ENCODE peak calls at places on chromosomes 6 and 20, in six cellular contexts. F is stromal cell of bone marrow; Q is activated CD8-positive, alpha-beta T cell treated with anti-CD3 and anti-CD28 coated beads, Interleukin-2, amount 10 ng/mL, durations not matched to agents 7 days and 5 days; L is EH; Y is upper lobe of right lung; X is right cardiac atrium. M is an unnamed sample.

GRCh38 chr20:4117341-4117740 is 102.0 kb upstream of the RNF24 start:
- DNase-seq in F (no peak), Q (no peak), L (no peak), Y (no peak), X (no peak), M (no peak)

GRCh38 chr6:111985202-111985731 is 68.6 kb upstream of the CCN6 start:
- DNase-seq in F (peak), Q (peak), L (peak), Y (no peak), X (no peak), M (no peak)

GRCh38 chr6:67898875-67899274 is 736.2 kb upstream of the ADGRB3 start:
- DNase-seq in F (no peak), Q (no peak), L (no peak), Y (no peak), X (no peak), M (no peak)

GRCh38 chr6:38241200-38241599 is 398.5 kb downstream of the BTBD9 start:
- DNase-seq in F (no peak), Q (no peak), L (peak), Y (no peak), X (no peak), M (no peak)

GRCh38 chr6:89368107-89368506 is 15.6 kb upstream of the UBE2J1 start:
- DNase-seq in F (peak), Q (peak), L (peak), Y (no peak), X (peak), M (peak)

GRCh38 chr6:1917628-1918371 is 308.1 kb downstream of the FOXC1 start:
- DNase-seq in F (no peak), Q (peak), L (peak), Y (no peak), X (no peak), M (no peak)

GRCh38 chr6:150452642-150453243 is 83.9 kb downstream of the IYD start:
- DNase-seq in F (no peak), Q (no peak), L (no peak), Y (peak), X (peak), M (no peak)

GRCh38 chr6:104936766-104937535 is 20.0 kb upstream of the LIN28B start:
- DNase-seq in F (no peak), Q (no peak), L (no peak), Y (no peak), X (no peak), M (no peak)

GRCh38 chr6:34055223-34055933 is 90.5 kb downstream of the GRM4 start:
- DNase-seq in F (no peak), Q (peak), L (peak), Y (peak), X (peak), M (peak)

GRCh38 chr6:7650876-7651275 is 60.9 kb downstream of the SNRNP48 start:
- DNase-seq in F (no peak), Q (no peak), L (peak), Y (no peak), X (no peak), M (no peak)

GRCh38 chr6:150566486-150566885 is 33.2 kb upstream of the PLEKHG1 start:
- DNase-seq in F (no peak), Q (no peak), L (no peak), Y (no peak), X (no peak), M (no peak)

GRCh38 chr20:47679462-47679861 is 105.8 kb downstream of the SULF2 start:
- DNase-seq in F (no peak), Q (no peak), L (no peak), Y (peak), X (no peak), M (no peak)

GRCh38 chr6:15457903-15458530 is 204.8 kb downstream of the DTNBP1 start:
- DNase-seq in F (no peak), Q (no peak), L (no peak), Y (no peak), X (no peak), M (no peak)

GRCh38 chr6:56671651-56672461 is 29.2 kb upstream of the DST start:
- DNase-seq in F (no peak), Q (no peak), L (no peak), Y (no peak), X (peak), M (no peak)

GRCh38 chr6:52984247-52984646 is 10.8 kb downstream of the GSTA4 start:
- DNase-seq in F (no peak), Q (peak), L (peak), Y (no peak), X (no peak), M (no peak)

GRCh38 chr6:13355969-13356368 is 27.6 kb upstream of the TBC1D7 start:
- DNase-seq in F (no peak), Q (peak), L (no peak), Y (no peak), X (no peak), M (no peak)

GRCh38 chr6:16345449-16346330 is 107.3 kb downstream of the GMPR start:
- DNase-seq in F (peak), Q (no peak), L (peak), Y (no peak), X (no peak), M (peak)

GRCh38 chr6:56521454-56521853 is 121.2 kb downstream of the DST start:
- DNase-seq in F (no peak), Q (no peak), L (peak), Y (no peak), X (no peak), M (no peak)

GRCh38 chr6:169977434-169978265 is 226.2 kb downstream of the ERMARD start:
- DNase-seq in F (no peak), Q (no peak), L (no peak), Y (peak), X (no peak), M (peak)

GRCh38 chr6:131199568-131200272 is 64.5 kb downstream of the AKAP7 start:
- DNase-seq in F (peak), Q (peak), L (peak), Y (no peak), X (peak), M (no peak)

GRCh38 chr20:56223352-56223751 is 25.2 kb upstream of the MC3R start:
- DNase-seq in F (no peak), Q (no peak), L (no peak), Y (no peak), X (no peak), M (no peak)

GRCh38 chr6:38567436-38567835 is 72.3 kb downstream of the BTBD9 start:
- DNase-seq in F (peak), Q (no peak), L (peak), Y (no peak), X (peak), M (peak)

GRCh38 chr20:48769111-48769879 is 58.5 kb downstream of the PREX1 start:
- DNase-seq in F (no peak), Q (peak), L (no peak), Y (no peak), X (no peak), M (no peak)

GRCh38 chr20:33677991-33678431 is 3.8 kb upstream of the NECAB3 start:
- DNase-seq in F (no peak), Q (no peak), L (no peak), Y (no peak), X (peak), M (peak)

GRCh38 chr20:53736757-53737403 is 143.2 kb upstream of the ZNF217 start:
- DNase-seq in F (no peak), Q (peak), L (peak), Y (no peak), X (no peak), M (no peak)

GRCh38 chr6:106194949-106195919 is 109.1 kb downstream of the PRDM1 start:
- DNase-seq in F (no peak), Q (peak), L (peak), Y (no peak), X (no peak), M (no peak)

GRCh38 chr20:25006431-25007167 is 14.0 kb upstream of the APMAP start:
- DNase-seq in F (no peak), Q (no peak), L (no peak), Y (peak), X (no peak), M (peak)

GRCh38 chr6:37956711-37957110 is 137.2 kb downstream of the ZFAND3 start:
- DNase-seq in F (no peak), Q (no peak), L (no peak), Y (no peak), X (no peak), M (no peak)

GRCh38 chr20:17657079-17657825 is 24.8 kb downstream of the RRBP1 start:
- DNase-seq in F (no peak), Q (no peak), L (no peak), Y (peak), X (peak), M (peak)

GRCh38 chr6:44057238-44057930 is 69.9 kb downstream of the MRPL14 start:
- DNase-seq in F (no peak), Q (no peak), L (peak), Y (no peak), X (no peak), M (no peak)

GRCh38 chr20:21322083-21322710 is 19.1 kb downstream of the XRN2 start:
- DNase-seq in F (no peak), Q (no peak), L (no peak), Y (no peak), X (no peak), M (no peak)

GRCh38 chr6:138128096-138128495 is 20.9 kb upstream of the PERP start:
- DNase-seq in F (no peak), Q (no peak), L (no peak), Y (no peak), X (no peak), M (no peak)

M was measured in sigmoid colon.